ENCODE peak calls at places on chromosomes 3 and 15, in six cellular contexts. E is IMR-90, S is neuronal stem cell, J is H9, U is H1, X is mesenchymal stem cell. Z is an unnamed sample. For H3K4me1, the result is how much of the 10 kb centered on the place peaks cover.

GRCh38 chr15:25862469-25863066 is 559 bp downstream of the ATP10A start:
- DNase-seq in E (no peak), S (no peak), J (peak), U (no peak), X (no peak), Z (peak)

GRCh38 chr3:43366880-43367279 is 80.5 kb downstream of the SNRK start:
- DNase-seq in E (no peak), S (no peak), J (no peak), U (no peak), X (no peak), Z (no peak)

GRCh38 chr15:30001592-30001991 is 81.2 kb upstream of the GOLGA8J start:
- DNase-seq in E (no peak), S (no peak), J (no peak), U (no peak), X (no peak), Z (no peak)

GRCh38 chr15:96324900-96325299 is 5.6 kb upstream of the NR2F2 start:
- DNase-seq in E (no peak), S (no peak), J (no peak), U (no peak), X (peak), Z (no peak)

GRCh38 chr15:27134481-27134880 is 163.5 kb downstream of the GABRG3 start:
- DNase-seq in E (no peak), S (no peak), J (no peak), U (no peak), X (no peak), Z (no peak)

GRCh38 chr3:66817946-66818557 is 180.1 kb upstream of the KBTBD8 start:
- DNase-seq in E (no peak), S (no peak), J (no peak), U (no peak), X (no peak), Z (peak)

GRCh38 chr3:110932515-110933095 is 139.0 kb upstream of the NECTIN3 start:
- DNase-seq in E (peak), S (no peak), J (no peak), U (no peak), X (no peak), Z (peak)

GRCh38 chr3:60017631-60018030 is 967.8 kb upstream of the CFAP20DC start:
- DNase-seq in E (no peak), S (no peak), J (no peak), U (no peak), X (no peak), Z (no peak)

GRCh38 chr3:111521881-111522280 is 20.1 kb upstream of the CD96 start:
- DNase-seq in E (peak), S (no peak), J (no peak), U (no peak), X (peak), Z (no peak)

GRCh38 chr3:181887685-181888084 is 176.0 kb downstream of the SOX2 start:
- DNase-seq in E (no peak), S (no peak), J (no peak), U (no peak), X (no peak), Z (no peak)

GRCh38 chr15:77419050-77419835 is 661 bp downstream of the PEAK1 start:
- DNase-seq in E (peak), S (peak), J (peak), U (no peak), X (peak), Z (peak)

GRCh38 chr3:55327131-55327920 is 159.8 kb downstream of the WNT5A start:
- DNase-seq in E (peak), S (no peak), J (no peak), U (no peak), X (peak), Z (no peak)

DNA sequence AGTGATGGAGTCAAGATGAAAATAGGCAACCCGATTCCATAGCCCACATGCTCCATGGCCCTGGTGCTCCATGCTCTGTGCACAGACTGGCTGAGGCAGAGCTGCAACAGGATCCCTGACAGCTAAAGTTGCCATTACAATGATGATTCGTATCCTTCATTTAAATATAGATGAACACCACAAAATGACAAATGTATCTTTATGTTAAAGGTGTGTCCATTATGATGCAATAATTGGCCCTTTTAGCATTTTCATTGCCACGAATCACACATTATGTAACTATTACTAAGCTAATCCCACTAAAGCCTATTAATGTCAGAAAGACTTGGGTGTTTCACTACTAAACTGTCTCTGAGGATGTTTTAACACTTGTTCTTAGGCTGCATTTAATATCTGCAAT is 270.2 kb upstream of the THBS1 start:
- DNase-seq in E (peak), S (no peak), J (no peak), U (no peak), X (no peak), Z (no peak)
- H2BK15ac ChIP-seq in E (peak), S (no peak), J (no peak), U (no peak), X (no peak), Z (no peak)

GRCh38 chr15:56933420-56934210 is 15.2 kb downstream of the TCF12 start:
- DNase-seq in E (no peak), S (no peak), J (no peak), U (no peak), X (no peak), Z (no peak)

GRCh38 chr15:56930663-56931313 is 12.3 kb downstream of the TCF12 start:
- DNase-seq in E (peak), S (no peak), J (no peak), U (no peak), X (no peak), Z (no peak)

GRCh38 chr15:56929933-56930332 is 11.5 kb downstream of the TCF12 start:
- DNase-seq in E (no peak), S (no peak), J (no peak), U (no peak), X (no peak), Z (no peak)

GRCh38 chr15:56934269-56934668 is 15.8 kb downstream of the TCF12 start:
- DNase-seq in E (peak), S (no peak), J (no peak), U (no peak), X (no peak), Z (no peak)

GRCh38 chr15:56931674-56932507 is 13.4 kb downstream of the TCF12 start:
- DNase-seq in E (no peak), S (no peak), J (no peak), U (no peak), X (no peak), Z (no peak)
- H3K4me1 ChIP-seq in E (under half), S (under half), J (under half), U (under half), X (under half), Z (under half)

GRCh38 chr3:175852560-175852959 is 993.4 kb downstream of the NAALADL2 start:
- DNase-seq in E (no peak), S (no peak), J (no peak), U (no peak), X (no peak), Z (no peak)

GRCh38 chr3:175851541-175851940 is 992.4 kb downstream of the NAALADL2 start:
- DNase-seq in E (no peak), S (no peak), J (no peak), U (no peak), X (no peak), Z (no peak)
- H2BK15ac ChIP-seq in E (no peak), S (no peak), J (no peak), U (no peak), X (no peak), Z (no peak)

DNA sequence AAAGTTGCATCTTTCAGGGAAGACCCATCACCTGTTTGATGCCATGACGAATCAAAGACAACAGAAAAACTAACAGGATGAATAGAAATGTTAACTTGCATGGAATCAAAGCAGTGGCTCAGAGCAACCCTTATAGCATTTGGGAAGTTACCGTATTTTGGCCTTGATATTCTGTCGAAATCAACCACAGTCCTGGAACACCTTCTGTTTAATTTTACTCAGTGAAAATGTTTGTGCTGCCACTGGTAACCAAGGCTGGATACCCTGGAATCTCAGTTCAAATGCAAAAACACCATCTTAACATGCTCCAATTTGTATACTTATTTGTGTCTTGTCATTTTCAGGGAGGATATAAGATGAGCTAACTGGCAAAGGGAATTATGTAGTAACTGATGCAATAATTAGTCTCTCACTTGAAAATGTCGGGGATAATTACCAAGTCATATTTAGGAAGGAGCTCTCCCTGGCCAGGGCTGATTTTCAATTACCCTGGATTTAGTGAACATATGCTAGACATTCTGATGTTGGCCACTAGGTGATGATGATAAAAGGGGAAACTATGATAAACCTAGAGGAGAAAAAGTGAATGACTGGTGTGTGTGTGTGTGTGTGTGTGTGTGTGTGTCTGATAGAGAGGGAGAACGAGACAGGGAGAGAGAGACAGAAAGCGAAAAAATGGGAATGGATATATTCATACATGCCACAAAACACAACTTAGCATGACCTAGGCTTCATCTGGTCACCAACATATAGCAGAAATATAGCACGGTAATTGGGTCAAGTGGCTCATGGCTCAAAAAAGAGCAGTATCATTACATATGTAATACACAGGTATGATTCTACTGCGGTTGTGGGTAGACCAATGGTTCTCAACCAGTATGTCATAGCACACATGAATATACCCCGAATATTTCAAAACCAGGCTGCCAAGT is 19.0 kb upstream of the PRICKLE2 start:
- DNase-seq in E (no peak), S (no peak), J (no peak), U (no peak), X (no peak), Z (peak)
- H3K4me1 ChIP-seq in E (under half), S (under half), J (under half), U (under half), X (under half), Z (under half)

DNA sequence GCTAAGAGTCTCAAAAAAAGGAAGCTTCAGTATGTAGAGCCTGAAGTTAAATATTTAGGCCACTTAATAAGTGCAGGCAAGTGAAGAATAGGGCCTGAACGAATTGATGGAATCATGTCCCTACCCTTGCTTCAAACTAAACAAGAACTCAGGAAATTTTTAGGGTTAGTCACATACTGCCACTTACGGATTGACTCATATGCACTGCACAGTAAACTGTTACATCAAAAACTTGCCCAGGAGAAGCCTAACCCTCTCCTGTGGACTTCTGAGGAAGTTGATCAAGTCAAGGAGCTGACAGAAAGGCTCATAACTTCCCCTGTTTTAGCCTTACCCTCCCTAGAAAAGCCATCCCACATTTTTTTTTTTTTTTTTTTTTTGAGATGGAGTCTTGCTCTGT is 20.6 kb upstream of the KBTBD12 start:
- DNase-seq in E (no peak), S (no peak), J (no peak), U (no peak), X (no peak), Z (no peak)
- H2BK15ac ChIP-seq in E (no peak), S (no peak), J (no peak), U (no peak), X (no peak), Z (no peak)

DNA sequence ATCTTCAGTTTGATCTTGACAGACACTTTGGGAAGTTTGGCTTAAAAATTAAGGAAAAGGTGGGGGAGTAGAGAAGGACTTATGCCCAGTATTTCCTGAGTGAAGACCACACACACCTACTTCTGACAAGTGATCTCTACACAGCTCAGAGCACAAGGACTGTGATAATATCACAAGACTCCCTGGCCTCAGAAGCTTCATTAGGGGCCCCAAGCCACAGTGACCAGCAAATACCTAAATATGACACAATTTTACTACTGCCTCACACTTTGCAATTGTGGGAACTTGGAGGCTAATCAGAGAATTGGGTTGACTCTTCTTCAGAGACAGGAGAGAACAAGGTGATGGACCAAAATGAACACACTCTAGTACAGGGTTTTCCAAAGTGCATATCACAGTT is 2.6 kb downstream of the ILDR1 start:
- DNase-seq in E (no peak), S (no peak), J (no peak), U (no peak), X (no peak), Z (no peak)
- H3K4me1 ChIP-seq in E (under half), S (under half), J (under half), U (under half), X (under half), Z (under half)

GRCh38 chr15:88729581-88729980 is 73.7 kb upstream of the ACAN start:
- DNase-seq in E (no peak), S (no peak), J (no peak), U (no peak), X (no peak), Z (no peak)
- H2BK15ac ChIP-seq in E (no peak), S (no peak), J (no peak), U (no peak), X (no peak), Z (no peak)